ENCODE peak calls at places on chromosome 16, in five cellular contexts. Y, U, G, O and M are unnamed samples.

GRCh38 chr16:22369221-22369811 is 5.1 kb downstream of the CDR2 start:
- DNase-seq in Y (no peak), U (no peak), G (no peak), O (peak; percentile 19), M (no peak)

GRCh38 chr16:28538733-28539596 is at the start of gene NUPR1:
- DNase-seq in Y (peak; percentile 58), U (no peak), G (no peak), O (peak; percentile 98), M (no peak)

GRCh38 chr16:27427538-27427937 is 25.6 kb downstream of the IL21R start:
- DNase-seq in Y (no peak), U (no peak), G (no peak), O (no peak), M (no peak)

GRCh38 chr16:88619859-88620655 is 18.3 kb upstream of the IL17C start:
- DNase-seq in Y (peak; percentile 37), U (peak; percentile 61), G (no peak), O (no peak), M (no peak)

GRCh38 chr16:87541004-87541881 is 48.4 kb upstream of the ZCCHC14 start:
- DNase-seq in Y (peak; percentile 14), U (no peak), G (no peak), O (peak; percentile 63), M (no peak)

GRCh38 chr16:86396318-86396882 is 113.9 kb upstream of the FOXF1 start:
- DNase-seq in Y (peak; percentile 55), U (no peak), G (no peak), O (peak; percentile 67), M (no peak)

GRCh38 chr16:58096249-58096648 is 32.9 kb downstream of the CFAP20 start:
- DNase-seq in Y (no peak), U (no peak), G (no peak), O (no peak), M (no peak)

GRCh38 chr16:62913924-62914323 is 877.7 kb upstream of the CDH8 start:
- DNase-seq in Y (no peak), U (no peak), G (no peak), O (no peak), M (no peak)

GRCh38 chr16:2527071-2527783 is 4.0 kb downstream of the CEMP1 start:
- DNase-seq in Y (no peak), U (no peak), G (no peak), O (no peak), M (no peak)

GRCh38 chr16:87966685-87967185 is 15.5 kb downstream of the BANP start:
- DNase-seq in Y (no peak), U (no peak), G (no peak), O (peak; percentile 56), M (no peak)

GRCh38 chr16:89584768-89585549 is 9.4 kb downstream of the CPNE7 start:
- DNase-seq in Y (no peak), U (no peak), G (no peak), O (no peak), M (no peak)

GRCh38 chr16:54817432-54817831 is 113.2 kb upstream of the IRX5 start:
- DNase-seq in Y (no peak), U (no peak), G (no peak), O (peak; percentile 24), M (no peak)

GRCh38 chr16:720507-720989 is 398 bp upstream of the ANTKMT start:
- DNase-seq in Y (no peak), U (no peak), G (peak; percentile 82), O (peak; percentile 77), M (no peak)

GRCh38 chr16:50195276-50195675 is 42.2 kb downstream of the TENT4B start:
- DNase-seq in Y (no peak), U (no peak), G (no peak), O (peak; percentile 56), M (no peak)

GRCh38 chr16:19168173-19169080 is at the start of gene SYT17:
- DNase-seq in Y (no peak), U (no peak), G (peak; percentile 67), O (peak; percentile 26), M (peak; percentile 46)

GRCh38 chr16:24499193-24499814 is 40.1 kb upstream of the RBBP6 start:
- DNase-seq in Y (no peak), U (no peak), G (peak; percentile 34), O (peak; percentile 59), M (no peak)

GRCh38 chr16:67393111-67393789 is at the start of gene TPPP3:
- DNase-seq in Y (peak; percentile 26), U (peak; percentile 15), G (peak; percentile 66), O (peak; percentile 92), M (peak; percentile 34)

GRCh38 chr16:9081183-9081582 is 10.3 kb upstream of the HAPSTR1 start:
- DNase-seq in Y (no peak), U (no peak), G (no peak), O (no peak), M (no peak)

GRCh38 chr16:1989826-1990335 is at the start of gene SYNGR3:
- DNase-seq in Y (no peak), U (no peak), G (peak; percentile 70), O (peak; percentile 47), M (peak; percentile 41)

GRCh38 chr16:426115-426905 is 861 bp downstream of the RAB11FIP3 start:
- DNase-seq in Y (no peak), U (no peak), G (peak; percentile 53), O (peak; percentile 37), M (no peak)

GRCh38 chr16:85637061-85637807 is 24.1 kb downstream of the GSE1 start:
- DNase-seq in Y (no peak), U (no peak), G (no peak), O (no peak), M (no peak)

GRCh38 chr16:86934581-86935322 is 356.4 kb downstream of the FOXL1 start:
- DNase-seq in Y (no peak), U (no peak), G (no peak), O (no peak), M (no peak)

GRCh38 chr16:28000314-28000713 is 63.2 kb downstream of the GSG1L start:
- DNase-seq in Y (no peak), U (no peak), G (no peak), O (no peak), M (no peak)